ENCODE peak calls at places on chromosomes 1 and 21, in six cellular contexts. Z is testis, Q is heart left ventricle, Y is esophagus muscularis mucosa, M is ovary, R is Peyer's patch. A is an unnamed sample.
A peak's percentile ranks its signal among the peaks of the same experiment; 100 is the strongest.

GRCh38 chr1:222600274-222600673 is 10.5 kb upstream of the TAF1A start:
- DNase-seq in Z (no peak), Q (no peak), Y (no peak), M (no peak), R (no peak), A (no peak)

GRCh38 chr1:221983444-221983843 is 241.6 kb upstream of the DUSP10 start:
- DNase-seq in Z (no peak), Q (no peak), Y (no peak), M (no peak), R (no peak), A (no peak)

GRCh38 chr21:36909901-36910561 is 56.4 kb downstream of the HLCS start:
- DNase-seq in Z (no peak), Q (no peak), Y (no peak), M (no peak), R (no peak), A (no peak)

GRCh38 chr1:227437495-227438008 is 119.3 kb upstream of the CDC42BPA start:
- DNase-seq in Z (no peak), Q (no peak), Y (no peak), M (no peak), R (no peak), A (peak; percentile 9)

GRCh38 chr1:243964915-243965314 is 86.2 kb upstream of the ZBTB18 start:
- DNase-seq in Z (no peak), Q (no peak), Y (no peak), M (no peak), R (no peak), A (no peak)

GRCh38 chr1:2046225-2046917 is 3.8 kb upstream of the PRKCZ start:
- DNase-seq in Z (peak; percentile 74), Q (peak; percentile 58), Y (no peak), M (no peak), R (peak; percentile 90), A (peak; percentile 87)

GRCh38 chr21:26686278-26686677 is 113.2 kb upstream of the CYYR1 start:
- DNase-seq in Z (no peak), Q (no peak), Y (no peak), M (no peak), R (no peak), A (peak; percentile 21)

GRCh38 chr1:231934797-231935196 is 308.2 kb downstream of the DISC1 start:
- DNase-seq in Z (peak; percentile 68), Q (no peak), Y (no peak), M (no peak), R (no peak), A (peak; percentile 30)

GRCh38 chr1:64701886-64702285 is 43.0 kb upstream of the RAVER2 start:
- DNase-seq in Z (no peak), Q (no peak), Y (no peak), M (no peak), R (no peak), A (no peak)

GRCh38 chr1:147611021-147611426 is 59.3 kb downstream of the ACP6 start:
- DNase-seq in Z (no peak), Q (no peak), Y (no peak), M (no peak), R (no peak), A (no peak)

GRCh38 chr1:180252638-180253536 is 22.8 kb downstream of the LHX4 start:
- DNase-seq in Z (peak; percentile 80), Q (peak; percentile 67), Y (no peak), M (peak; percentile 53), R (peak; percentile 85), A (peak; percentile 68)

GRCh38 chr1:83090195-83090594 is 908.7 kb downstream of the TTLL7 start:
- DNase-seq in Z (no peak), Q (no peak), Y (no peak), M (no peak), R (no peak), A (no peak)

GRCh38 chr1:222071313-222071886 is 329.5 kb upstream of the DUSP10 start:
- DNase-seq in Z (peak; percentile 18), Q (no peak), Y (no peak), M (no peak), R (no peak), A (no peak)

GRCh38 chr1:61950418-61950817 is 208.1 kb downstream of the PATJ start:
- DNase-seq in Z (no peak), Q (no peak), Y (no peak), M (no peak), R (no peak), A (no peak)

GRCh38 chr1:44305962-44306422 is 49.1 kb downstream of the ERI3 start:
- DNase-seq in Z (no peak), Q (no peak), Y (no peak), M (no peak), R (no peak), A (no peak)

GRCh38 chr1:210081494-210081893 is 143.5 kb downstream of the SYT14 start:
- DNase-seq in Z (no peak), Q (no peak), Y (no peak), M (no peak), R (no peak), A (no peak)

GRCh38 chr1:230573647-230574046 is 68.6 kb upstream of the COG2 start:
- DNase-seq in Z (no peak), Q (no peak), Y (no peak), M (no peak), R (no peak), A (no peak)

GRCh38 chr1:85460555-85461088 is 4.3 kb downstream of the DDAH1 start:
- DNase-seq in Z (no peak), Q (no peak), Y (peak; percentile 3), M (no peak), R (peak; percentile 63), A (peak; percentile 83)

GRCh38 chr21:14850394-14850793 is 214.4 kb downstream of the NRIP1 start:
- DNase-seq in Z (no peak), Q (no peak), Y (no peak), M (no peak), R (no peak), A (no peak)

GRCh38 chr1:243727503-243728191 is 122.4 kb downstream of the AKT3 start:
- DNase-seq in Z (no peak), Q (no peak), Y (no peak), M (no peak), R (no peak), A (no peak)

GRCh38 chr1:143497374-143497747 is 474.4 kb downstream of the FAM72C start:
- DNase-seq in Z (no peak), Q (no peak), Y (no peak), M (no peak), R (no peak), A (no peak)

GRCh38 chr1:234745844-234746797 is 136.1 kb upstream of the IRF2BP2 start:
- DNase-seq in Z (no peak), Q (no peak), Y (no peak), M (no peak), R (no peak), A (no peak)

GRCh38 chr1:182032251-182032650 is 29.3 kb downstream of the ZNF648 start:
- DNase-seq in Z (no peak), Q (no peak), Y (no peak), M (no peak), R (no peak), A (no peak)

GRCh38 chr1:219413523-219413922 is 199.4 kb downstream of the ZC3H11B start:
- DNase-seq in Z (no peak), Q (no peak), Y (no peak), M (no peak), R (no peak), A (peak; percentile 50)

GRCh38 chr1:33295023-33295422 is 25.9 kb downstream of the A3GALT2 start:
- DNase-seq in Z (no peak), Q (no peak), Y (no peak), M (no peak), R (peak; percentile 46), A (no peak)

GRCh38 chr1:30312226-30312625 is 411.2 kb downstream of the MATN1 start:
- DNase-seq in Z (peak; percentile 0), Q (peak; percentile 5), Y (no peak), M (no peak), R (no peak), A (no peak)

GRCh38 chr1:147080671-147081394 is 91.4 kb downstream of the PRKAB2 start:
- DNase-seq in Z (no peak), Q (no peak), Y (no peak), M (no peak), R (no peak), A (no peak)

GRCh38 chr1:152328801-152329391 is 3.9 kb upstream of the FLG start:
- DNase-seq in Z (no peak), Q (no peak), Y (no peak), M (no peak), R (no peak), A (no peak)

GRCh38 chr1:230797376-230798186 is 50.4 kb downstream of the CAPN9 start:
- DNase-seq in Z (peak; percentile 72), Q (peak; percentile 64), Y (peak; percentile 91), M (peak; percentile 72), R (peak; percentile 62), A (peak; percentile 61)

GRCh38 chr21:46064870-46065214 is 33.1 kb upstream of the COL6A2 start:
- DNase-seq in Z (no peak), Q (no peak), Y (peak; percentile 82), M (peak; percentile 40), R (peak; percentile 34), A (no peak)

GRCh38 chr21:46065215-46065992 is 32.5 kb upstream of the COL6A2 start:
- DNase-seq in Z (peak; percentile 54), Q (peak; percentile 76), Y (peak; percentile 92), M (peak; percentile 78), R (peak; percentile 62), A (no peak)

GRCh38 chr21:46066843-46067331 is 31.0 kb upstream of the COL6A2 start:
- DNase-seq in Z (peak; percentile 41), Q (no peak), Y (peak; percentile 92), M (peak; percentile 76), R (peak; percentile 48), A (no peak)

GRCh38 chr21:46067505-46068201 is 30.3 kb upstream of the COL6A2 start:
- DNase-seq in Z (no peak), Q (no peak), Y (peak; percentile 60), M (peak; percentile 32), R (peak; percentile 39), A (no peak)

GRCh38 chr21:46065993-46066842 is 31.7 kb upstream of the COL6A2 start:
- DNase-seq in Z (peak; percentile 26), Q (no peak), Y (peak; percentile 79), M (peak; percentile 42), R (peak; percentile 43), A (no peak)
- TF ChIP-seq POLR2A in Z (no peak), Q (no peak), Y (no peak), M (no peak), R (no peak), A (no peak)

DNA sequence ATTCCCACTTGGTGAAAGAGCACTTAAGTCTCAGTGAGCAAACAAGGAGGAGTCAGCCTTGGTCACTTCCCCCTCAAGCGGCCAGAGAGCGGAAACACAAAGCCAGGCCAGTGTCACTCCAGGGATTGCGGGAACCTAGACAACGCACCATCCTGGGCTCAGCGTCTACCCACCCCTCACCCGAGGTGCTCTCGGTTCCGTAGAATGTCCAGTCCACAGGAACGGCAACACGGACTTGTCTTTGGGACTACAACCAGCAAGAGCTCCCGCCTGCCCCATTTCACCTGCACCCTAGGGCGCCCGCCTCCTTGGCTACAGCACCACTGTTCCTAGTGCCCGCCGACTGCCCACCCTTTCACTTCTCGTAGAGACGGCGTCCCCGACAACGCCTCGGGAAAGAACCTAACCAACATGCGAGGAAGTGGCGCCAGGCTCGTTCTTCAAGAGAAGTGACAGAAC is 511 bp downstream of the GDAP2 start:
- DNase-seq in Z (peak; percentile 83), Q (peak; percentile 58), Y (peak; percentile 92), M (peak; percentile 24), R (peak; percentile 71), A (peak; percentile 75)
- TF ChIP-seq CTCF in Z (no peak), Q (no peak), Y (no peak), M (no peak), R (no peak), A (peak; percentile 34)

GRCh38 chr21:43731476-43731875 is 12.5 kb downstream of the PDXK start:
- DNase-seq in Z (no peak), Q (no peak), Y (no peak), M (peak; percentile 20), R (peak; percentile 83), A (peak; percentile 48)
- H3K27ac ChIP-seq in Z (peak overlapping the region; percentile 64), Q (no peak overlapping the region), Y (peak overlapping the region; percentile 82), M (no peak overlapping the region), R (no peak overlapping the region), A (peak overlapping the region; percentile 55)

GRCh38 chr1:206491592-206491991 is 15.7 kb upstream of the RASSF5 start:
- DNase-seq in Z (no peak), Q (no peak), Y (no peak), M (no peak), R (no peak), A (no peak)
- TF ChIP-seq POLR2A in Z (no peak), Q (no peak), Y (no peak), M (no peak), R (no peak), A (no peak)